ENCODE peak calls at places on chromosome 17, in seven cellular contexts. U, Z, R, K, O, I and M are unnamed samples.

GRCh38 chr17:33778505-33779398 is 476.3 kb upstream of the CCL2 start:
- DNase-seq in O (peak), Z (peak), U (peak), I (peak), K (peak), R (peak), M (no peak)

GRCh38 chr17:17778308-17779014 is 58.3 kb downstream of the SREBF1 start:
- DNase-seq in U (peak), I (peak), O (no peak), Z (no peak), K (peak), R (no peak), M (peak)

GRCh38 chr17:73645050-73645871 is 1.0 kb upstream of the SDK2 start:
- DNase-seq in Z (peak), U (peak), K (no peak), I (peak), O (peak), R (no peak), M (peak)

GRCh38 chr17:77116371-77116860 is 24.4 kb upstream of the SEC14L1 start:
- DNase-seq in I (no peak), O (no peak), R (peak), U (no peak), Z (no peak), K (no peak), M (no peak)

GRCh38 chr17:76506408-76507328 is 5.4 kb upstream of the RHBDF2 start:
- DNase-seq in Z (peak), R (peak), I (peak), O (peak), U (peak), K (peak), M (peak)

GRCh38 chr17:76659928-76660614 is 16.5 kb upstream of the ST6GALNAC1 start:
- DNase-seq in O (no peak), R (no peak), U (peak), I (peak), Z (no peak), K (peak), M (peak)

GRCh38 chr17:32491371-32492280 is 4.8 kb downstream of the CDK5R1 start:
- DNase-seq in U (no peak), I (no peak), K (no peak), Z (no peak), R (no peak), O (no peak), M (peak)

GRCh38 chr17:21210411-21211076 is 3.4 kb downstream of the TMEM11 start:
- DNase-seq in K (peak), R (no peak), U (no peak), I (no peak), O (no peak), Z (peak), M (no peak)

GRCh38 chr17:68972119-68972704 is 17.0 kb upstream of the ABCA8 start:
- DNase-seq in K (no peak), O (peak), Z (peak), U (peak), R (peak), I (peak), M (no peak)

GRCh38 chr17:28018439-28019070 is 23.9 kb upstream of the NLK start:
- DNase-seq in K (no peak), U (no peak), I (peak), Z (no peak), R (no peak), O (no peak), M (no peak)

GRCh38 chr17:77286641-77287431 is 146.1 kb downstream of the SEC14L1 start:
- DNase-seq in Z (no peak), K (peak), I (peak), U (peak), O (no peak), R (no peak), M (peak)

GRCh38 chr17:73639926-73640325 is 4.3 kb downstream of the SDK2 start:
- DNase-seq in R (no peak), Z (no peak), O (no peak), I (no peak), U (no peak), K (peak), M (no peak)

GRCh38 chr17:77613181-77613580 is 345.3 kb upstream of the TNRC6C start:
- DNase-seq in K (no peak), I (peak), U (no peak), Z (no peak), O (no peak), R (no peak), M (no peak)

GRCh38 chr17:34579017-34579946 is at the start of gene TMEM132E:
- DNase-seq in I (peak), O (peak), Z (peak), K (peak), U (peak), R (peak), M (peak)

GRCh38 chr17:18860161-18860972 is 2.4 kb downstream of the PRPSAP2 start:
- DNase-seq in R (no peak), I (peak), O (no peak), U (no peak), Z (no peak), K (peak), M (no peak)

GRCh38 chr17:76139261-76139752 is 1.7 kb downstream of the FOXJ1 start:
- DNase-seq in R (no peak), Z (peak), U (no peak), O (no peak), K (no peak), I (no peak), M (peak)

GRCh38 chr17:44105941-44106340 is 17.5 kb downstream of the HDAC5 start:
- DNase-seq in R (no peak), O (no peak), U (no peak), Z (no peak), I (no peak), K (no peak), M (no peak)

GRCh38 chr17:9862191-9862590 is 36.5 kb downstream of the GLP2R start:
- DNase-seq in O (no peak), I (no peak), Z (no peak), K (no peak), U (peak), R (no peak), M (no peak)

GRCh38 chr17:74516561-74516960 is 14.7 kb downstream of the CD300LB start:
- DNase-seq in O (no peak), R (no peak), Z (no peak), I (no peak), U (no peak), K (peak), M (no peak)

GRCh38 chr17:35713069-35713728 is 18.2 kb upstream of the RASL10B start:
- DNase-seq in Z (no peak), U (peak), K (no peak), I (peak), O (no peak), R (peak), M (no peak)

GRCh38 chr17:71633391-71633849 is 487.4 kb upstream of the SOX9 start:
- DNase-seq in U (peak), O (no peak), I (peak), Z (no peak), R (no peak), K (peak), M (no peak)

GRCh38 chr17:66920426-66920825 is 44.1 kb upstream of the CACNG4 start:
- DNase-seq in Z (no peak), O (no peak), I (no peak), U (no peak), K (no peak), R (no peak), M (no peak)

GRCh38 chr17:49401971-49402491 is 12.7 kb downstream of the PHB1 start:
- DNase-seq in O (no peak), U (no peak), K (no peak), I (no peak), Z (peak), R (no peak), M (no peak)

DNA sequence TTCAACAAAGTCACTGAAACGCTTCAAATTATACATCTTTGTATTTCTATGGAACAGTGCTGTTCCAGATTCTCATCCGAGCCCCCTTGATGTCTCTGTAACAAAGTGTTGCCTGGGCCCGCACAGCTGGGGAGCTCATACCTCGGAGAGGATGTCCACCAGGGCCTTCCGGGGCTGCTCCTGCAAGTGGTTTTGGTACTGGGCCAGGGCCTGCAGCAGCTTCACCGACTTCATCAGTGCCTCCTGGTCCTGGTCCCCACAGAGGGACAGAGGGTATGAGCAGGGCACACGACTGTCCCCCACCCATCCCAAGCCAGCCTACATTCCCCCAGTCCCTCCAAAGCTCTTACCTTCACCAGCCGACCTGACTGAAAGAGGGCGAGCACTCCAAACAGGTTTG is 1.5 kb downstream of the MYBBP1A start:
- DNase-seq in U (no peak), Z (no peak), I (no peak), K (no peak), O (no peak), R (no peak), M (peak)
- H3K4me3 ChIP-seq in U (no peak), Z (no peak), I (peak), K (no peak), O (peak), R (no peak), M (no peak)

DNA sequence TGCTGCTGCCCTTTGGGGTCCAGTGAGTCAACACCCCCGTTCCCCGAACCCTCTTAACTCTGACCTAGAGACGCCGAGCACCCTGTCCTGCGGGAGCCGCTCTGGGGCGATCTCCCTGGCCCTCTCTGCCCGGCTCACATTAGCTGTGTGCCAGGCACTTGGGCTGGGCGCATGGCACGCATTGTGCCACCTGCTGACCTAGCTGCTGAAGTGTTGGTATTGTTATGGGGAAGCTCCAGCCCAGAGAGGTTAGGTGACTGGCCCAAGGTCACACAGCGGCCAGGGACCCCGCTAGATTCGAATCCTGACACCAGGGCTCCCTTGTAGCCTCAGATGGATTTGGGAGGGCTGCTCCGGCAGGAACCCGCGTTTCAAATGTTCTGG is 1.1 kb downstream of the HSD17B1 start:
- DNase-seq in I (peak), U (no peak), R (no peak), O (no peak), K (no peak), Z (no peak), M (no peak)
- H3K9ac ChIP-seq in I (peak), U (peak), R (peak), O (peak), K (peak), Z (peak), M (peak)

GRCh38 chr17:48052956-48053757 is 5.0 kb downstream of the NFE2L1 start:
- DNase-seq in R (peak), K (peak), U (peak), I (peak), Z (no peak), O (no peak), M (peak)
- H3K4me3 ChIP-seq in R (peak), K (no peak), U (no peak), I (peak), Z (no peak), O (no peak), M (peak)

GRCh38 chr17:42577140-42577531 is 393 bp downstream of the PSMC3IP start:
- DNase-seq in K (no peak), U (no peak), Z (no peak), R (no peak), I (no peak), O (peak), M (no peak)

GRCh38 chr17:42578282-42578869 is 847 bp upstream of the PSMC3IP start:
- DNase-seq in O (peak), R (peak), K (peak), I (peak), Z (peak), U (peak), M (peak)

GRCh38 chr17:42579794-42580551 is 2.4 kb upstream of the PSMC3IP start:
- DNase-seq in Z (no peak), K (no peak), U (no peak), O (no peak), R (no peak), I (no peak), M (no peak)

GRCh38 chr17:42574463-42574862 is 3.1 kb downstream of the PSMC3IP start:
- DNase-seq in I (no peak), U (no peak), R (no peak), O (no peak), Z (no peak), K (no peak), M (no peak)

DNA sequence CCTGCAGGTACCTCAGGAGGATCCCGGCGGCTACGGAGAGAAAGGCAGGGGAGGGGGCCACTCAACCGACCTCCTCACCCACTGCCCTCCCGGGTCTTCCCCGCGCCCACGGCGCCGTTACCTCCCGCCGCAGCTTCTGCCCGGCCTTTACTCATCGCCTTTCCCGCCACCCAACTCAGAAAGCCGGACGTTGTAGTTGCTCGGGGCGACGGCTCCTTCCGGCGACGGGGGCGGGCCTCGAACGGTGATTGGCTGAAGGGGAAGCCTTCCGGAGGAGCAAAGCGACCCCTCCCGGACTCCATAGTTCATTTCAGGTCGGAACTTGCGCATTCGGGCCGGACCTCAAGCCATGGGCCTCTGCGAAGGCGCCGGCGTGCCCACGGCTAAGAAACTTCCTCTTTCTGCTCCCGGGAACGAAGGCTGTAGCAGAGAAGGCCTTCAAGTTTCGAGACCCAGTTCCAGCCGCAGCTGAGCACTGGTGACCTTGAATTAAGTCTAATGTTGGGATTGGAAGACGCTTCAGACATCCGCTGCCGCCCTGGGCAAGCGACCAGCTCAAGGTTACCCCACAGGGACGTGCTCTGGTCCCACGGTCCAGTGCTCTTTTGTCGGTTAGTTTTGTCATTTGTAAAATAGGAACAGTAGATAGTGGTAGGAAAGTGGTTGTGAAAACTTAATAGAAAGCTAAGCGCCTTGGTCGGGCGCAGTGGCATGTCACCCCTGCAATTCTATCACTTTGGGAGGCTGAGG is at the start of gene PSMC3IP:
- DNase-seq in Z (peak), U (peak), I (peak), O (peak), R (peak), K (peak), M (peak)
- H3K9ac ChIP-seq in Z (peak), U (peak), I (peak), O (peak), R (peak), K (peak), M (peak)

DNA sequence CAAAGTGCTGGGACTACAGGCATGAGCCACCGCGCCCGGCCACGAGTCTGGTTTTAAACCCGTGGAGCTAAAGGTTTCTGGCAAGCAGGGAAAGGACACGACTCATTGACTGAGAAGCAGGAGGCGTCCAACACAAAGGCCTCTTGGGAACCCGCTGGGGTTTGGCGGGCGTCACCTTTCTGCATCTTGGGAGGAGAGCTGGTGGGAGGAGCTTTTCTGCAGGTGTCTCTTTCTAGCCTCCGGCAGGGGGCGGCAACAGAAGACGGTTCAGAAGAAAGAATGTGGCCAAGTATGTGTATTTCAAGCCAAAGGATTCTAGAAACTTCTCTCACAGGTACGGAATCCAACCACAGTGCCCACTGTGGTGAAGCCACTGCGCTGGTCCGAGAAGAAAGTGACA is 97.4 kb downstream of the MRM3 start:
- DNase-seq in K (peak), R (peak), O (peak), Z (peak), I (peak), U (peak), M (peak)
- H3K4me3 ChIP-seq in K (no peak), R (no peak), O (no peak), Z (no peak), I (no peak), U (no peak), M (no peak)

GRCh38 chr17:78739331-78739853 is 42.7 kb downstream of the CYTH1 start:
- DNase-seq in K (no peak), O (no peak), R (no peak), Z (no peak), U (no peak), I (no peak), M (no peak)

GRCh38 chr17:78737332-78737731 is 44.7 kb downstream of the CYTH1 start:
- DNase-seq in U (peak), I (peak), K (no peak), O (no peak), R (peak), Z (no peak), M (no peak)

GRCh38 chr17:78738698-78739097 is 43.4 kb downstream of the CYTH1 start:
- DNase-seq in K (no peak), U (no peak), I (no peak), R (no peak), Z (no peak), O (no peak), M (no peak)

GRCh38 chr17:78736526-78737079 is 45.5 kb downstream of the CYTH1 start:
- DNase-seq in K (peak), R (peak), O (no peak), I (no peak), U (no peak), Z (no peak), M (peak)

GRCh38 chr17:78738245-78738644 is 43.8 kb downstream of the CYTH1 start:
- DNase-seq in I (no peak), R (no peak), K (no peak), Z (no peak), U (no peak), O (no peak), M (no peak)
- H3K9ac ChIP-seq in I (no peak), R (no peak), K (peak), Z (no peak), U (no peak), O (no peak), M (no peak)

GRCh38 chr17:58679263-58680037 is 12.4 kb downstream of the TEX14 start:
- DNase-seq in K (no peak), Z (no peak), R (no peak), O (no peak), U (peak), I (no peak), M (no peak)

GRCh38 chr17:58684003-58684402 is 7.8 kb downstream of the TEX14 start:
- DNase-seq in I (no peak), O (no peak), Z (no peak), R (no peak), U (no peak), K (no peak), M (no peak)

GRCh38 chr17:58677204-58677880 is 14.5 kb downstream of the TEX14 start:
- DNase-seq in U (peak), K (no peak), Z (no peak), O (no peak), I (peak), R (peak), M (no peak)

GRCh38 chr17:58680038-58680369 is 11.8 kb downstream of the TEX14 start:
- DNase-seq in Z (no peak), O (no peak), R (no peak), I (no peak), U (no peak), K (no peak), M (peak)
- H3K4me3 ChIP-seq in Z (no peak), O (no peak), R (no peak), I (no peak), U (no peak), K (no peak), M (no peak)

GRCh38 chr17:57898487-57899311 is 48.9 kb upstream of the MRPS23 start:
- DNase-seq in R (no peak), K (no peak), O (peak), I (peak), U (peak), Z (peak), M (peak)
- H3K9ac ChIP-seq in R (no peak), K (peak), O (peak), I (peak), U (peak), Z (no peak), M (peak)

GRCh38 chr17:83198366-83199341 is 119.2 kb downstream of the METRNL start:
- DNase-seq in R (no peak), I (no peak), K (no peak), U (no peak), Z (no peak), O (no peak), M (peak)

GRCh38 chr17:83200231-83200699 is 120.9 kb downstream of the METRNL start:
- DNase-seq in K (no peak), U (no peak), Z (no peak), O (no peak), R (no peak), I (peak), M (peak)

GRCh38 chr17:83201206-83202001 is 122.0 kb downstream of the METRNL start:
- DNase-seq in Z (no peak), K (no peak), U (no peak), R (no peak), O (no peak), I (peak), M (peak)

GRCh38 chr17:83200746-83201145 is 121.3 kb downstream of the METRNL start:
- DNase-seq in O (no peak), Z (no peak), I (peak), R (no peak), U (no peak), K (no peak), M (peak)

GRCh38 chr17:83199500-83200201 is 120.2 kb downstream of the METRNL start:
- DNase-seq in R (no peak), Z (no peak), U (no peak), O (no peak), K (no peak), I (peak), M (peak)
- H3K4me3 ChIP-seq in R (no peak), Z (no peak), U (no peak), O (no peak), K (no peak), I (peak), M (no peak)